ENCODE peak calls at places on chromosomes 2 and 18, in six cellular contexts. One of them, this sample, is unnamed.

GRCh38 chr18:7233398-7233797 is 2.5 kb downstream of the LRRC30 start:
- DNase-seq in Peyer's patch: no peak
- DNase-seq in HepG2: no peak
- DNase-seq in HCT116: no peak
- DNase-seq in body of pancreas: peak
- DNase-seq in A549: no peak
- DNase-seq in this sample: no peak

GRCh38 chr18:5620284-5620683 is 76.5 kb upstream of the EPB41L3 start:
- DNase-seq in Peyer's patch: no peak
- DNase-seq in HepG2: no peak
- DNase-seq in HCT116: no peak
- DNase-seq in body of pancreas: no peak
- DNase-seq in A549: no peak
- DNase-seq in this sample: no peak

GRCh38 chr2:144233226-144234114 is 286.4 kb downstream of the ZEB2 start:
- DNase-seq in Peyer's patch: no peak
- DNase-seq in HepG2: no peak
- DNase-seq in HCT116: no peak
- DNase-seq in body of pancreas: no peak
- DNase-seq in A549: no peak
- DNase-seq in this sample: no peak

GRCh38 chr2:38255211-38255610 is 121.9 kb downstream of the ATL2 start:
- DNase-seq in Peyer's patch: no peak
- DNase-seq in HepG2: no peak
- DNase-seq in HCT116: no peak
- DNase-seq in body of pancreas: no peak
- DNase-seq in A549: no peak
- DNase-seq in this sample: no peak

GRCh38 chr18:62977512-62977911 is 262.2 kb downstream of the PHLPP1 start:
- DNase-seq in Peyer's patch: no peak
- DNase-seq in HepG2: no peak
- DNase-seq in HCT116: no peak
- DNase-seq in body of pancreas: no peak
- DNase-seq in A549: no peak
- DNase-seq in this sample: no peak

GRCh38 chr2:165634855-165635254 is 159.2 kb downstream of the GALNT3 start:
- DNase-seq in Peyer's patch: no peak
- DNase-seq in HepG2: no peak
- DNase-seq in HCT116: no peak
- DNase-seq in body of pancreas: peak
- DNase-seq in A549: no peak
- DNase-seq in this sample: peak

GRCh38 chr2:1495676-1496393 is 82.6 kb downstream of the TPO start:
- DNase-seq in Peyer's patch: peak
- DNase-seq in HepG2: no peak
- DNase-seq in HCT116: no peak
- DNase-seq in body of pancreas: no peak
- DNase-seq in A549: no peak
- DNase-seq in this sample: no peak

GRCh38 chr2:120298173-120298835 is 45.7 kb downstream of the RALB start:
- DNase-seq in Peyer's patch: no peak
- DNase-seq in HepG2: no peak
- DNase-seq in HCT116: no peak
- DNase-seq in body of pancreas: no peak
- DNase-seq in A549: no peak
- DNase-seq in this sample: no peak

GRCh38 chr2:187774551-187775071 is 220.4 kb upstream of the TFPI start:
- DNase-seq in Peyer's patch: no peak
- DNase-seq in HepG2: no peak
- DNase-seq in HCT116: no peak
- DNase-seq in body of pancreas: no peak
- DNase-seq in A549: no peak
- DNase-seq in this sample: no peak

GRCh38 chr2:96788393-96789244 is 27.4 kb upstream of the CNNM3 start:
- DNase-seq in Peyer's patch: peak
- DNase-seq in HepG2: no peak
- DNase-seq in HCT116: no peak
- DNase-seq in body of pancreas: peak
- DNase-seq in A549: peak
- DNase-seq in this sample: no peak

GRCh38 chr2:191728710-191729597 is 51.0 kb downstream of the NABP1 start:
- DNase-seq in Peyer's patch: no peak
- DNase-seq in HepG2: no peak
- DNase-seq in HCT116: no peak
- DNase-seq in body of pancreas: no peak
- DNase-seq in A549: peak
- DNase-seq in this sample: no peak

GRCh38 chr2:118747637-118748036 is 99.8 kb downstream of the EN1 start:
- DNase-seq in Peyer's patch: no peak
- DNase-seq in HepG2: no peak
- DNase-seq in HCT116: no peak
- DNase-seq in body of pancreas: no peak
- DNase-seq in A549: no peak
- DNase-seq in this sample: no peak

GRCh38 chr2:229489016-229489415 is 217.9 kb upstream of the PID1 start:
- DNase-seq in Peyer's patch: no peak
- DNase-seq in HepG2: no peak
- DNase-seq in HCT116: no peak
- DNase-seq in body of pancreas: no peak
- DNase-seq in A549: peak
- DNase-seq in this sample: peak

GRCh38 chr2:24920813-24921441 is 890 bp upstream of the ADCY3 start:
- DNase-seq in Peyer's patch: no peak
- DNase-seq in HepG2: peak
- DNase-seq in HCT116: no peak
- DNase-seq in body of pancreas: no peak
- DNase-seq in A549: peak
- DNase-seq in this sample: peak

GRCh38 chr2:24918326-24919099 is 1.5 kb downstream of the ADCY3 start:
- DNase-seq in Peyer's patch: no peak
- DNase-seq in HepG2: no peak
- DNase-seq in HCT116: no peak
- DNase-seq in body of pancreas: no peak
- DNase-seq in A549: no peak
- DNase-seq in this sample: no peak

GRCh38 chr2:24922556-24922955 is 2.5 kb upstream of the ADCY3 start:
- DNase-seq in Peyer's patch: no peak
- DNase-seq in HepG2: no peak
- DNase-seq in HCT116: no peak
- DNase-seq in body of pancreas: no peak
- DNase-seq in A549: no peak
- DNase-seq in this sample: no peak

GRCh38 chr2:24919100-24919976 is 699 bp downstream of the ADCY3 start:
- DNase-seq in Peyer's patch: peak
- DNase-seq in HepG2: no peak
- DNase-seq in HCT116: no peak
- DNase-seq in body of pancreas: no peak
- DNase-seq in A549: peak
- DNase-seq in this sample: peak

DNA sequence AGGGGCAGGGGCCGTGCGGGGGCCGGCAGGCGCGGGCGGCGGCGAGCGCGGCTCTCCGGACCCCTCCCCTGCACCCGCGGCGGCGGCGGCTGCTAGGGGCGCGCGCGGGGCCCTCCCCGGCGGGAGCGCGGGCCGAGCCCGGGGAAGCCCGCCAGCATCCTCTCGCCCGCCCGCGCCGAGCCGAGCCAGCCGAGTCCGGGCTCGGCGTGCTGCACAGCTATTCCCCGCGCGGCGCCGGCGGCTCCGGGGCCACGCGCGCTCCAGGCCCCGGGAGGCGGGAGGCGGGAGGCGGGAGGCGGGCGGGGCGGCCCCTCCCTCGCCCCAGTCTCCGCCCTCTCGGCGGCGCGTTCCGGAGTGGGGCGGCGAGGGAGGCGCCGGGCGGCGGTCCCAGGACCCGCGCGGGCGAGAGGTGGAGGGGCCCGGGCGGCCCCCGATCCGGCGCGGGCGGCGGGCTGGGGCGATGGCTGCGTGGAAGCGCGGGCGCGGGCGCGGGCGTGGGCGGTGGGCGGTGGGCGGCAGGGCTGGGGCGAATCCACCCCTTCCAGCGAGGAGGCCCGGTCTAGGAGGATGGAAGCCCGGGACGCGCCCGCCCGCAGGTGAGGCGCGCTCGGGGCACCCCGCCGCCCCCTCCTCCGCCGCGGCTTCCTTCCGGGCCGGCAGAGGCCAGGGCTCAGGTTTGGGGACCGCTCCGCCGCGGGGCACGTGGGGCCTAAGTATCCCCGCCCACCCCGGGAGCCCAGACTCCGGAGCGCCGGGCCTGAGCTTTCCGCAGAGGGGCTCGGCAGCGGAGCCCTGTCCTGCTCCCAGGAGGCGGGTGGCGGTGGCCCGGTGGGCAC is at the start of gene ADCY3:
- DNase-seq in Peyer's patch: peak
- DNase-seq in HepG2: no peak
- DNase-seq in HCT116: no peak
- DNase-seq in body of pancreas: peak
- DNase-seq in A549: peak
- DNase-seq in this sample: peak
- TF ChIP-seq POLR2A in Peyer's patch: no peak
- TF ChIP-seq POLR2A in HepG2: no peak
- TF ChIP-seq POLR2A in HCT116: no peak
- TF ChIP-seq POLR2A in body of pancreas: no peak
- TF ChIP-seq POLR2A in A549: peak
- TF ChIP-seq POLR2A in this sample: no peak

DNA sequence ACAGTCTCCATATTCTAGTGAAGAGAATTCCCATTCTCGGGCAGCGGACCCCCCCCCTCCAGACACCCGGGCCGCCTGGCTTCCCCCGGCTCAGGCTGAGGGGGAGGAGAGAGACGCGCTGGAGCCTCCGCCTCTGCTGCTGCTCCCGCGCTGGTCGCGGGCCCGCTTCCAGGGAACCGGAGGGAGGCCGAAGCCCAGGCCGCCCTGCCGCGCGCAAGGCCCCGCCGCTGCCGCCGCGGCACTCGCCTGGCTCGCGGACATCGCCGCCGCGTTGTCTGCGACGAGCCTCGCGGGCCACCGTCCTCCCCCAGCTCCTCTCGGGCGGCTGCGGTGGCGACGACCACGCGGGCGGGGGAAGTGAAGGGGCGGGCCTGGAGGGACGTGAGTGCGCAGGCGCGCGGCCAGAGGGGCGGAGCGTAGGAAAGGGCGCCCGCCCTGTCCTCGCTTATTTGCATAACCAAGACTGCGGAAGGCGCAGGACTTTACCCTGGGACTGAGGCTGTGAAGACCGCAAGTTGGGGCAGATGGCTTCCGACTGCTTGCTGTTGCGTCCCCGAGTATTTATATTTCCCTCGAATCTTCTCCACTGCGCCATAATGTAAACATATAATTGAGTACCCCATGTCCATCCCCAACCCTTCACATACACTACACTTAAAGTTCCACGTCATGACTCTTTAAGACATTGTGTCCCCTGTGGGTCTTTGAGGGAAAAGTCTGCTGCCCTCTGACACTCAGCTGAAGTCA is at the start of gene ARL5A:
- DNase-seq in Peyer's patch: peak
- DNase-seq in HepG2: peak
- DNase-seq in HCT116: peak
- DNase-seq in body of pancreas: peak
- DNase-seq in A549: peak
- DNase-seq in this sample: peak
- TF ChIP-seq POLR2A in Peyer's patch: peak
- TF ChIP-seq POLR2A in HepG2: peak
- TF ChIP-seq POLR2A in HCT116: peak
- TF ChIP-seq POLR2A in body of pancreas: peak
- TF ChIP-seq POLR2A in A549: peak
- TF ChIP-seq POLR2A in this sample: peak

GRCh38 chr2:126656311-126657145 is 570 bp downstream of the GYPC start:
- DNase-seq in Peyer's patch: no peak
- DNase-seq in HepG2: no peak
- DNase-seq in HCT116: no peak
- DNase-seq in body of pancreas: peak
- DNase-seq in A549: no peak
- DNase-seq in this sample: no peak
- TF ChIP-seq POLR2A in Peyer's patch: no peak
- TF ChIP-seq POLR2A in HepG2: no peak
- TF ChIP-seq POLR2A in HCT116: no peak
- TF ChIP-seq POLR2A in body of pancreas: peak
- TF ChIP-seq POLR2A in A549: no peak
- TF ChIP-seq POLR2A in this sample: no peak

GRCh38 chr2:18824915-18825314 is 235.5 kb upstream of the NT5C1B start:
- DNase-seq in Peyer's patch: no peak
- DNase-seq in HepG2: no peak
- DNase-seq in HCT116: no peak
- DNase-seq in body of pancreas: no peak
- DNase-seq in A549: no peak
- DNase-seq in this sample: no peak
- TF ChIP-seq POLR2A in Peyer's patch: no peak
- TF ChIP-seq POLR2A in HepG2: no peak
- TF ChIP-seq POLR2A in HCT116: no peak
- TF ChIP-seq POLR2A in body of pancreas: no peak
- TF ChIP-seq POLR2A in A549: no peak
- TF ChIP-seq POLR2A in this sample: no peak

DNA sequence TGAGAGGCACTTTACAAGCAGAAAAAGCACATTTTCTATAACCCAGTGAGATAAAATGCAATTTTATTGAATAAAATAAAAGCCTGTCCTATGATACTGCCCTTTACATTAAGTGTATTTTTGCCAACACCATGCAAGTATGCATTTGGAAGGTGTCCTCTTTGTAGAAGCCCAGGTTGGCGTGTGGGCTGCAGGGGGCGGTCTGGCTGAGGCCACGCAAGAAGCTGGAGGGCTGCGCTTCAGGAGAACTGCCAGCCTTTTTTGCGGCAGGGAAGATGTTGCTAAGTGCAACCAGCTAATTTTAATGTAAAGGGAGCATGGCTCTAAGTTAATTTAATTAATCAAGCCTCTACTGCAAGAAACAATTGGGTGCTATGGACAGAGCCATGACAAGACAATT is 562.8 kb upstream of the SALL3 start:
- DNase-seq in Peyer's patch: no peak
- DNase-seq in HepG2: no peak
- DNase-seq in HCT116: no peak
- DNase-seq in body of pancreas: no peak
- DNase-seq in A549: no peak
- DNase-seq in this sample: no peak
- TF ChIP-seq POLR2A in Peyer's patch: no peak
- TF ChIP-seq POLR2A in HepG2: no peak
- TF ChIP-seq POLR2A in HCT116: no peak
- TF ChIP-seq POLR2A in body of pancreas: no peak
- TF ChIP-seq POLR2A in A549: no peak
- TF ChIP-seq POLR2A in this sample: no peak

GRCh38 chr2:27370816-27371620 is 602 bp downstream of the SNX17 start:
- DNase-seq in Peyer's patch: peak
- DNase-seq in HepG2: no peak
- DNase-seq in HCT116: no peak
- DNase-seq in body of pancreas: no peak
- DNase-seq in A549: peak
- DNase-seq in this sample: no peak
- TF ChIP-seq POLR2A in Peyer's patch: peak
- TF ChIP-seq POLR2A in HepG2: peak
- TF ChIP-seq POLR2A in HCT116: no peak
- TF ChIP-seq POLR2A in body of pancreas: no peak
- TF ChIP-seq POLR2A in A549: no peak
- TF ChIP-seq POLR2A in this sample: peak